ENCODE peak calls at places on chromosomes 16 and 17, in six cellular contexts. T is tibial artery, O is adrenal gland, Z is mucosa of descending colon, F is BE2C, E is gastrocnemius medialis. R is an unnamed sample. For H3K4me1, the result is how much of the 10 kb centered on the place peaks cover.

GRCh38 chr17:75785770-75786538 is 1.3 kb downstream of the UNK start:
- DNase-seq in T (peak), O (no peak), Z (no peak), F (no peak), E (no peak), R (no peak)

GRCh38 chr16:48623304-48624016 is 13.5 kb upstream of the N4BP1 start:
- DNase-seq in T (peak), O (peak), Z (peak), F (peak), E (peak), R (peak)

GRCh38 chr16:29307598-29308507 is 98.7 kb downstream of the NPIPB11 start:
- DNase-seq in T (peak), O (no peak), Z (peak), F (no peak), E (no peak), R (no peak)

GRCh38 chr16:23072084-23072599 is 77.1 kb downstream of the USP31 start:
- DNase-seq in T (peak), O (peak), Z (peak), F (peak), E (peak), R (no peak)

GRCh38 chr16:21265104-21265825 is 12.8 kb downstream of the CRYM start:
- DNase-seq in T (no peak), O (peak), Z (no peak), F (no peak), E (no peak), R (no peak)

GRCh38 chr17:3890082-3890892 is 2.6 kb downstream of the CAMKK1 start:
- DNase-seq in T (peak), O (peak), Z (peak), F (peak), E (peak), R (no peak)

GRCh38 chr17:34117811-34118210 is 137.3 kb upstream of the CCL2 start:
- DNase-seq in T (no peak), O (no peak), Z (no peak), F (no peak), E (no peak), R (no peak)

GRCh38 chr16:80883159-80883642 is 78.8 kb upstream of the CDYL2 start:
- DNase-seq in T (no peak), O (no peak), Z (no peak), F (no peak), E (no peak), R (peak)

GRCh38 chr17:19874256-19874655 is 6.5 kb upstream of the ULK2 start:
- DNase-seq in T (no peak), O (no peak), Z (no peak), F (no peak), E (no peak), R (no peak)

GRCh38 chr16:55021595-55022475 is 91.2 kb downstream of the IRX5 start:
- DNase-seq in T (peak), O (no peak), Z (no peak), F (peak), E (no peak), R (peak)

GRCh38 chr16:14449790-14450463 is 180.1 kb downstream of the PARN start:
- DNase-seq in T (no peak), O (no peak), Z (no peak), F (no peak), E (no peak), R (no peak)

GRCh38 chr16:4859900-4860255 is 12.6 kb downstream of the UBN1 start:
- DNase-seq in T (no peak), O (peak), Z (no peak), F (no peak), E (no peak), R (no peak)

GRCh38 chr17:45019177-45019711 is 32.2 kb downstream of the DCAKD start:
- DNase-seq in T (no peak), O (peak), Z (no peak), F (peak), E (no peak), R (peak)

GRCh38 chr17:74117999-74118421 is 85.5 kb upstream of the RPL38 start:
- DNase-seq in T (peak), O (no peak), Z (no peak), F (no peak), E (no peak), R (peak)

GRCh38 chr17:33152793-33153192 is 140.3 kb downstream of the ASIC2 start:
- DNase-seq in T (no peak), O (no peak), Z (no peak), F (no peak), E (no peak), R (no peak)

GRCh38 chr16:62033065-62033464 is 3.2 kb downstream of the CDH8 start:
- DNase-seq in T (no peak), O (no peak), Z (no peak), F (no peak), E (no peak), R (no peak)

GRCh38 chr17:76237859-76238313 is 2.4 kb downstream of the RNF157 start:
- DNase-seq in T (no peak), O (no peak), Z (no peak), F (no peak), E (no peak), R (peak)

GRCh38 chr16:68503334-68503733 is 35.8 kb upstream of the ZFP90 start:
- DNase-seq in T (no peak), O (no peak), Z (no peak), F (no peak), E (no peak), R (no peak)

GRCh38 chr16:87463722-87464690 is 28.8 kb downstream of the ZCCHC14 start:
- DNase-seq in T (no peak), O (peak), Z (no peak), F (no peak), E (no peak), R (no peak)

GRCh38 chr17:76714822-76715461 is 4.2 kb upstream of the MXRA7 start:
- DNase-seq in T (peak), O (peak), Z (no peak), F (peak), E (peak), R (peak)

GRCh38 chr16:31094424-31095120 is at the start of gene VKORC1:
- DNase-seq in T (peak), O (peak), Z (peak), F (peak), E (peak), R (peak)

GRCh38 chr17:42248351-42249179 is 27.6 kb downstream of the STAT5B start:
- DNase-seq in T (peak), O (peak), Z (peak), F (peak), E (peak), R (no peak)

GRCh38 chr17:48389903-48390302 is 40.1 kb downstream of the SKAP1 start:
- DNase-seq in T (no peak), O (no peak), Z (no peak), F (no peak), E (no peak), R (no peak)

GRCh38 chr16:30185683-30186421 is 2.5 kb downstream of the CORO1A start:
- DNase-seq in T (peak), O (peak), Z (peak), F (no peak), E (no peak), R (no peak)

GRCh38 chr16:68508013-68508412 is 31.1 kb upstream of the ZFP90 start:
- DNase-seq in T (no peak), O (no peak), Z (no peak), F (no peak), E (no peak), R (no peak)

GRCh38 chr17:77546772-77547201 is 406.0 kb downstream of the SEC14L1 start:
- DNase-seq in T (no peak), O (no peak), Z (no peak), F (no peak), E (no peak), R (no peak)

GRCh38 chr17:1908699-1909309 is 79.0 kb downstream of the RPA1 start:
- DNase-seq in T (peak), O (peak), Z (peak), F (peak), E (peak), R (peak)

GRCh38 chr16:17937003-17937402 is 399.5 kb downstream of the NPIPA8 start:
- DNase-seq in T (no peak), O (no peak), Z (no peak), F (no peak), E (no peak), R (no peak)

GRCh38 chr17:72030067-72030899 is 90.5 kb upstream of the SOX9 start:
- DNase-seq in T (no peak), O (peak), Z (no peak), F (peak), E (no peak), R (no peak)

GRCh38 chr16:4690946-4691665 is 2.3 kb upstream of the NUDT16L1 start:
- DNase-seq in T (no peak), O (no peak), Z (peak), F (no peak), E (no peak), R (no peak)

GRCh38 chr17:11372692-11373091 is 131.7 kb downstream of the SHISA6 start:
- DNase-seq in T (no peak), O (no peak), Z (no peak), F (no peak), E (no peak), R (no peak)

GRCh38 chr17:66123163-66123562 is 68.8 kb downstream of the CEP112 start:
- DNase-seq in T (no peak), O (no peak), Z (no peak), F (no peak), E (no peak), R (no peak)

GRCh38 chr17:74968361-74968780 is 4.2 kb downstream of the HID1 start:
- DNase-seq in T (no peak), O (no peak), Z (no peak), F (no peak), E (no peak), R (peak)

DNA sequence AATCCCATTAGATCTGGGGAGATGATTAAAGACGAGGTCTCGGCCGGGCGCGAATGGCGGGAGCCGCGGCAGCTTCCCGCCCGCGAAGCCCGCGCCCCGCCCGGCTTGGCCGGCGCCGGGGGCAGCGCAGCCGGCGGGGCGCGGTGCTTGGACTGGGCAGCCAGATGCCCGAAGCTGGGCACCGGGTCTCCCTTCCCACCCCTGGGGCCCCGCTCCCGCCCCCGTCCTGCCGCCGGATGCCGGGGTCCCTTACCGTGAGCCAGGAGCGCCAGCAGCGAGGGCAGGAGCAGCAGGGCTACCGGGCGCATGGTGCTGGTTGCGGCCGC is 308 bp downstream of the SEZ6 start:
- DNase-seq in T (no peak), O (no peak), Z (no peak), F (no peak), E (no peak), R (no peak)
- H3K4me3 ChIP-seq in T (no peak), O (no peak), Z (no peak), F (peak), E (no peak), R (no peak)

DNA sequence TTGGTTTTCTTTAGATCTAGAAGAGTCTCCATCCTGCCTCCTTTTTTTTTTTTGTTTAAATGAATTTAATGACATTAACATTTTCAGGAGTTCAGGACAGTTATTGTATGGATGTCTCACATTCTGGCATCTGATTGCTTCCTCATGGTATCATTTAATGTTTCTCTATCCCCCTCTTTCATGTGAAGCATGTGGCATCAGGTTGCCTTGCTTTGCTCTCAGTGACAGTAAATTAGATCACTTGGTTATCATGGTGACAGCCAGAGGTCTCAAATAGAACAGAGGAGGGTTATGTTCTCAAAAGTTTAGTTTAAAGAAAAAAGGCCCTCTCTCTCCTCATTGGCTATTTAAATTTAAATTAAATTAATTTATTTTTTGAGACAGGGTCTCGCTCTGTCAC is 74.1 kb downstream of the WWP2 start:
- DNase-seq in T (no peak), O (no peak), Z (no peak), F (no peak), E (no peak), R (no peak)
- H3K4me1 ChIP-seq in T (half or more), O (half or more), Z (under half), F (under half), E (half or more), R (under half)

GRCh38 chr16:57694556-57695377 is at the start of gene DRC7:
- DNase-seq in T (no peak), O (peak), Z (no peak), F (peak), E (no peak), R (peak)
- H3K4me3 ChIP-seq in T (no peak), O (no peak), Z (no peak), F (peak), E (no peak), R (no peak)

GRCh38 chr17:29322363-29322762 is 28.4 kb upstream of the NUFIP2 start:
- DNase-seq in T (no peak), O (no peak), Z (no peak), F (no peak), E (no peak), R (no peak)
- H3K4me1 ChIP-seq in T (under half), O (under half), Z (under half), F (under half), E (under half), R (under half)

GRCh38 chr16:27511657-27512056 is 38.1 kb downstream of the GTF3C1 start:
- DNase-seq in T (no peak), O (no peak), Z (no peak), F (no peak), E (no peak), R (no peak)

GRCh38 chr16:27505297-27506236 is 44.1 kb downstream of the GTF3C1 start:
- DNase-seq in T (no peak), O (no peak), Z (no peak), F (no peak), E (no peak), R (no peak)

GRCh38 chr16:27512061-27512460 is 37.7 kb downstream of the GTF3C1 start:
- DNase-seq in T (no peak), O (no peak), Z (no peak), F (no peak), E (no peak), R (no peak)

GRCh38 chr16:27506771-27507170 is 42.9 kb downstream of the GTF3C1 start:
- DNase-seq in T (no peak), O (no peak), Z (no peak), F (no peak), E (no peak), R (no peak)

DNA sequence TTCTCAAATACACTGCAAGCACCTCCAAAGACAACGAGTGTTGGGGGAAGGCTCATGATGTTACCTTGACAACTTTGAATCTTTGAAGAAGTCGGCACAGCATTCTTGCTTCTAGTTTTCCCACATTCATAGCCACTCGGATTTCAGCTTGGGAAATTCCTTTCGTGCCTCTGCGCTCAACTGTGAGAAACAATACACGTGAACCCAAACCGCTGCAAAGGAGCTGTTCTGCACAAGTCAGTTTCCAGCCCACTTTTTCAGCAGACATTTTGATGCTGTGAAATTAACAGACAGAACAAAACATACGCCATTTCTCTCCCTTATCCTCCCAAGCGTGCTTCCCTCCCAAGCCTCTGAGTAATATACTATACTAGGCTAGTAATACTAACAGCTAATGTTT is 41.2 kb downstream of the GTF3C1 start:
- DNase-seq in T (no peak), O (no peak), Z (no peak), F (no peak), E (no peak), R (no peak)
- H3K4me3 ChIP-seq in T (no peak), O (no peak), Z (no peak), F (no peak), E (no peak), R (no peak)

GRCh38 chr17:62630365-62631085 is 3.1 kb downstream of the MRC2 start:
- DNase-seq in T (no peak), O (no peak), Z (no peak), F (no peak), E (no peak), R (no peak)

GRCh38 chr17:62628845-62629555 is 1.5 kb downstream of the MRC2 start:
- DNase-seq in T (peak), O (no peak), Z (no peak), F (peak), E (no peak), R (no peak)

GRCh38 chr17:62627904-62628603 is 584 bp downstream of the MRC2 start:
- DNase-seq in T (peak), O (no peak), Z (no peak), F (peak), E (no peak), R (no peak)

GRCh38 chr17:62631086-62631935 is 3.8 kb downstream of the MRC2 start:
- DNase-seq in T (no peak), O (no peak), Z (no peak), F (no peak), E (no peak), R (no peak)

DNA sequence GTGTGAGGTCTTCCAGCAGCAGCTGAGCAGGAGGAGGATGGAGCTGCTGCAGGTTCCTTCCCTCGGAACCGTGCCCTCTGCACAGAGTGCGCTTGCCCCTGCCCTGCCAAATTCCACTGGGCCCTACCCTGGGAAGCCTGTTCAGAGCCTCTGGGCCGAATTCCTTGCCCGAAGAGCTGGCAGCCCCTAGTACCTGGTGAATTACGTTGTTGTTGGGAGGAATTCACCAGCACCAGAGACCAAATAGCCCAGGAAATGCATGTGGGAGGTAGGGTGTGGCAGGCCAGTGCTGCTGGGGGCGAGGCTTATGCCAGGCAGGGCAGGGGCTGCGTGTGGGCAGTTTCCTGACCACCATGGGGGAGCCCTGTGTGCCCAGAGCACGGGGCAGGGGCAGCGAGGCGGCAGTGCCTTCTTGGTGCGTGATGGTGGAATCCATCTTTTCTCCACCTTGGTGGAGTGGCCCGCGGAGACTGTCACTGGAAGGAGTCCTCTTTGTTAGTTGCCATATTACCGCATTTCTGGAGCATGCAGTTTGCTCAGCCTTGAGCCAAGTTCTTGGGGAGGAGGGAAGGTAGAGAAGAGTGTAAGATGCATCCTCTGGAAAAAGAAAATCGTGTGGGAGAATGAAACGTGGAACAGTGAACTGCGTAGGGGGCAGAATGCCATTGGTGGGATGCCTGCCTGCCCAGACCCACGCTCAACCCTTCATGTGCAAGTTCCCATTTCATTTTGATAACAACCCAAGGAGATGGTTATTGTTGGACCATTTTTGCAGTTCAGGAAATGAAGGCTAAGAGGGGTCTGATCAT is 2.3 kb downstream of the MRC2 start:
- DNase-seq in T (no peak), O (no peak), Z (no peak), F (no peak), E (no peak), R (no peak)
- H3K4me1 ChIP-seq in T (half or more), O (under half), Z (under half), F (under half), E (under half), R (under half)

GRCh38 chr16:51149721-51150158 is 1.3 kb downstream of the SALL1 start:
- DNase-seq in T (no peak), O (no peak), Z (no peak), F (no peak), E (no peak), R (no peak)

GRCh38 chr16:51150159-51150893 is 744 bp downstream of the SALL1 start:
- DNase-seq in T (no peak), O (no peak), Z (no peak), F (no peak), E (no peak), R (no peak)

GRCh38 chr16:51147776-51148673 is 3.0 kb downstream of the SALL1 start:
- DNase-seq in T (no peak), O (no peak), Z (no peak), F (no peak), E (no peak), R (no peak)

GRCh38 chr16:51148674-51149228 is 2.3 kb downstream of the SALL1 start:
- DNase-seq in T (no peak), O (no peak), Z (no peak), F (no peak), E (no peak), R (no peak)

DNA sequence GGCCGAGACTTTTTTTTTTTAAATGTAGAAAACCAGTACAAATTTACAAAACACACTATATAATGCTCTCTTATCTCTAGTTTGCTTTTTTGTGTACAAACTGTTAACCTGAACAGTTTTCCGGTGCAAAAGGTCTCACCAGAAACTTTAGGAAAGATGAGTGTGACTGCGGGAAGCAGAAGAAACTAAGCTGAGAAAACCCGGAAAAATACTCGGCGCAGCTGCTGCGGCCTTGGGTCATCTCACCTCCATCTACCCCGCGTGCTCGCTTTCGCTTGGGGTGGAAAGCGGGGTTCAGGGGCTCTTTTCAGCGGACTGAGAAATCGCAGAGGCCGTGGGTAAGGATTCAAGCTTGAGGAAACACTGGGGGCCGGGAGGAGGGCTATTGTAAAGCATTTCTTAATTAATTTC is 1.8 kb downstream of the SALL1 start:
- DNase-seq in T (no peak), O (no peak), Z (no peak), F (no peak), E (no peak), R (no peak)
- H3K4me3 ChIP-seq in T (no peak), O (no peak), Z (no peak), F (no peak), E (no peak), R (no peak)

GRCh38 chr17:82235056-82235774 is 6.4 kb downstream of the SLC16A3 start:
- DNase-seq in T (no peak), O (no peak), Z (peak), F (no peak), E (peak), R (no peak)
- H3K4me1 ChIP-seq in T (half or more), O (half or more), Z (half or more), F (under half), E (half or more), R (under half)

DNA sequence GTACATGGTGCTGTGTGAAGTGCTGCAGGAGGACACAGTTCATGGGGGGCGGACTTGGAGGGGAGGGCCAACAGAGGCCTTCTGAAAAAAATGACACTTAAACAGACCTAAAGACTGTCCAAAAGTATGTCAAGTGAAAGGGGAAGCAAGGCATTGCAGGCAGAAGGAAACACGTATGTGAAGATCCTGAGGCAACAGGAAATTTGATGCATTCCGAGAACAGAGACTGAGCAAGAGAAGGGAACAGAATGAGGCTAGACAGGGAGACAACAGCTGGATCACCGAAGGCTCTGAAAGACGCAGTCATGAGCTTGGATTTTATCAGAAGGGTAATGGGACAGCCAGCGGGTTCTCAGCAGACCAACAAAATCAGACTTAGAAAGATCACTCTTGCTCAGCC is 1.1 kb downstream of the IFT20 start:
- DNase-seq in T (no peak), O (no peak), Z (no peak), F (no peak), E (no peak), R (peak)
- H3K4me3 ChIP-seq in T (peak), O (no peak), Z (no peak), F (peak), E (peak), R (peak)

R was measured in Caco-2.